ENCODE peak calls at places on chromosomes 5 and 9, in six cellular contexts. C is T47D; T is stimulated activated CD4-positive, alpha-beta T cell treated with anti-CD3 and anti-CD28 coated beads, Interleukin-1b, Interleukin-23, amount 100 ng/mL, for 24 hours; I is CD8-positive, alpha-beta T cell; O is activated T-helper 2 cell treated with anti-CD3 and anti-CD28 coated beads, Interferon-gamma antibody, Interleukin-2, Interleukin-4, amounts not matched to agents 10 μg/mL and 5 μg/mL and 100 μg/mL, durations not matched to agents 14 hours and 24 hours and 36 hours; W is H1. Z is an unnamed sample.
A peak's percentile ranks its signal among the peaks of the same experiment; 100 is the strongest.

GRCh38 chr5:180423133-180423532 is 70.0 kb upstream of the GFPT2 start:
- DNase-seq in C (no peak), I (no peak), O (no peak), T (no peak), W (no peak), Z (no peak)

GRCh38 chr9:126701820-126702500 is 88.2 kb downstream of the LMX1B start:
- DNase-seq in I (no peak), O (no peak), T (no peak), C (no peak), W (no peak), Z (no peak)

GRCh38 chr9:133346021-133346713 is 1.8 kb downstream of the MED22 start:
- DNase-seq in T (no peak), O (no peak), I (no peak), C (no peak), W (no peak), Z (no peak)

GRCh38 chr9:130445268-130445983 is 665 bp downstream of the ASS1 start:
- DNase-seq in I (no peak), W (peak; percentile 65), C (peak; percentile 63), O (no peak), T (no peak), Z (no peak)

GRCh38 chr5:130868186-130868821 is 296.8 kb downstream of the HINT1 start:
- DNase-seq in T (no peak), I (no peak), W (no peak), C (no peak), O (no peak), Z (no peak)

GRCh38 chr9:124222918-124223720 is 34.6 kb upstream of the NEK6 start:
- DNase-seq in O (no peak), I (no peak), T (no peak), W (no peak), C (peak; percentile 23), Z (no peak)

GRCh38 chr5:9658726-9659125 is 28.6 kb upstream of the TAS2R1 start:
- DNase-seq in T (no peak), W (no peak), C (no peak), I (no peak), O (no peak), Z (no peak)

GRCh38 chr9:4365055-4365454 is 65.2 kb upstream of the GLIS3 start:
- DNase-seq in W (no peak), I (no peak), O (no peak), C (no peak), T (no peak), Z (no peak)

GRCh38 chr5:1889321-1890065 is 6.8 kb upstream of the IRX4 start:
- DNase-seq in W (no peak), T (no peak), I (no peak), C (no peak), O (no peak), Z (no peak)

GRCh38 chr5:136006767-136007251 is 22.0 kb upstream of the TGFBI start:
- DNase-seq in T (no peak), C (no peak), W (no peak), O (no peak), I (no peak), Z (peak; percentile 95)

GRCh38 chr5:116626945-116627679 is 52.5 kb upstream of the SEMA6A start:
- DNase-seq in W (no peak), I (no peak), O (no peak), C (no peak), T (no peak), Z (no peak)

GRCh38 chr5:96007051-96007450 is 45.4 kb upstream of the ELL2 start:
- DNase-seq in T (no peak), W (no peak), C (no peak), I (no peak), O (no peak), Z (no peak)

GRCh38 chr5:35799751-35800150 is 56.9 kb upstream of the IL7R start:
- DNase-seq in W (no peak), C (no peak), T (no peak), O (no peak), I (no peak), Z (no peak)

GRCh38 chr9:107637421-107638420 is 148.2 kb upstream of the KLF4 start:
- DNase-seq in W (peak; percentile 66), C (peak; percentile 81), I (no peak), O (no peak), T (no peak), Z (no peak)

GRCh38 chr9:132673355-132673754 is 3.1 kb downstream of the GTF3C4 start:
- DNase-seq in T (no peak), W (no peak), O (no peak), C (peak; percentile 73), I (no peak), Z (no peak)

GRCh38 chr5:53946405-53947100 is 363.8 kb downstream of the ARL15 start:
- DNase-seq in T (no peak), I (no peak), C (no peak), O (no peak), W (no peak), Z (no peak)

GRCh38 chr9:89850633-89851325 is 246.0 kb downstream of the GADD45G start:
- DNase-seq in T (no peak), I (no peak), O (peak; percentile 6), C (no peak), W (no peak), Z (no peak)

GRCh38 chr9:131585375-131585774 is 40.1 kb downstream of the PRRT1B start:
- DNase-seq in T (no peak), O (peak; percentile 54), I (peak; percentile 62), C (no peak), W (no peak), Z (no peak)

GRCh38 chr9:134410078-134410834 is 84.0 kb downstream of the RXRA start:
- DNase-seq in I (no peak), C (no peak), O (no peak), T (no peak), W (no peak), Z (no peak)

GRCh38 chr9:129763235-129763917 is 10.5 kb upstream of the PTGES start:
- DNase-seq in I (no peak), O (no peak), T (no peak), W (no peak), C (no peak), Z (no peak)

GRCh38 chr5:146880985-146881384 is 2.4 kb upstream of the PPP2R2B start:
- DNase-seq in W (no peak), I (peak; percentile 22), C (no peak), T (no peak), O (no peak), Z (no peak)

GRCh38 chr5:176836811-176837706 is 26.7 kb downstream of the UNC5A start:
- DNase-seq in T (no peak), C (no peak), W (no peak), O (no peak), I (peak; percentile 4), Z (no peak)

GRCh38 chr9:2260401-2261306 is 245.5 kb downstream of the SMARCA2 start:
- DNase-seq in W (no peak), O (no peak), C (no peak), T (no peak), I (no peak), Z (no peak)

GRCh38 chr9:126638571-126639132 is 24.9 kb downstream of the LMX1B start:
- DNase-seq in C (no peak), I (no peak), O (no peak), W (peak; percentile 67), T (no peak), Z (no peak)

GRCh38 chr9:32558408-32558914 is 6.1 kb upstream of the TOPORS start:
- DNase-seq in W (no peak), I (no peak), T (no peak), C (no peak), O (no peak), Z (no peak)

Z was measured in keratinocyte.